ENCODE peak calls at places on chromosome 1, in nine cellular contexts. U is IMR-90; Q is adrenal gland; R is esophagus muscularis mucosa; Y is tibial nerve; H is CD4-positive, alpha-beta T cell; C is mammary epithelial cell; A is dorsolateral prefrontal cortex; S is breast epithelium. Z is an unnamed sample.

GRCh38 chr1:197920345-197921117 is 3.4 kb downstream of the LHX9 start:
- DNase-seq in U (no peak), Q (no peak), R (no peak), Y (no peak), H (no peak), C (no peak), A (no peak), S (no peak), Z (no peak)

GRCh38 chr1:206455681-206456344 is 14.5 kb upstream of the IKBKE start:
- DNase-seq in U (no peak), Q (no peak), R (no peak), Y (peak), H (no peak), C (no peak), A (no peak), S (no peak), Z (no peak)

GRCh38 chr1:239635276-239635675 is 248.9 kb downstream of the CHRM3 start:
- DNase-seq in U (no peak), Q (no peak), R (no peak), Y (no peak), H (no peak), C (no peak), A (no peak), S (peak), Z (no peak)

GRCh38 chr1:162916407-162916806 is 55.4 kb upstream of the CCDC190 start:
- DNase-seq in U (peak), Q (no peak), R (no peak), Y (no peak), H (no peak), C (peak), A (no peak), S (no peak), Z (no peak)

GRCh38 chr1:192807968-192808587 is 761 bp upstream of the RGS2 start:
- DNase-seq in U (peak), Q (no peak), R (no peak), Y (no peak), H (no peak), C (peak), A (no peak), S (no peak), Z (no peak)

GRCh38 chr1:79981483-79981882 is 975.0 kb upstream of the ADGRL4 start:
- DNase-seq in U (no peak), Q (no peak), R (no peak), Y (no peak), H (no peak), C (no peak), A (no peak), S (no peak), Z (no peak)

GRCh38 chr1:211742272-211742671 is 66.9 kb upstream of the NEK2 start:
- DNase-seq in U (no peak), Q (no peak), R (no peak), Y (no peak), H (no peak), C (no peak), A (no peak), S (no peak), Z (no peak)

GRCh38 chr1:34984435-34985062 is 598 bp downstream of the TMEM35B start:
- DNase-seq in U (peak), Q (peak), R (no peak), Y (peak), H (no peak), C (peak), A (no peak), S (no peak), Z (peak)

GRCh38 chr1:180168786-180169640 is 14.3 kb downstream of the QSOX1 start:
- DNase-seq in U (peak), Q (peak), R (no peak), Y (no peak), H (peak), C (no peak), A (no peak), S (no peak), Z (no peak)

GRCh38 chr1:166999090-166999489 is 10.0 kb downstream of the MAEL start:
- DNase-seq in U (peak), Q (no peak), R (no peak), Y (no peak), H (no peak), C (no peak), A (no peak), S (no peak), Z (no peak)

GRCh38 chr1:12052008-12052573 is 11.0 kb upstream of the TNFRSF8 start:
- DNase-seq in U (peak), Q (peak), R (no peak), Y (peak), H (no peak), C (peak), A (no peak), S (no peak), Z (no peak)

GRCh38 chr1:151841141-151841540 is 1.5 kb upstream of the C2CD4D start:
- DNase-seq in U (peak), Q (no peak), R (no peak), Y (no peak), H (no peak), C (peak), A (no peak), S (no peak), Z (no peak)

GRCh38 chr1:43936470-43937151 is 3.0 kb downstream of the ARTN start:
- DNase-seq in U (peak), Q (no peak), R (no peak), Y (no peak), H (no peak), C (peak), A (no peak), S (no peak), Z (peak)

GRCh38 chr1:15736035-15736665 is at the start of gene SLC25A34:
- DNase-seq in U (no peak), Q (peak), R (no peak), Y (no peak), H (no peak), C (no peak), A (no peak), S (no peak), Z (no peak)

GRCh38 chr1:44733365-44733764 is 2.4 kb upstream of the RNU5D-1 start:
- DNase-seq in U (peak), Q (no peak), R (no peak), Y (peak), H (no peak), C (peak), A (no peak), S (no peak), Z (no peak)

GRCh38 chr1:83641206-83641658 is 357.7 kb downstream of the TTLL7 start:
- DNase-seq in U (no peak), Q (peak), R (no peak), Y (peak), H (no peak), C (peak), A (no peak), S (no peak), Z (no peak)

GRCh38 chr1:182229907-182230522 is 161.6 kb downstream of the GLUL start:
- DNase-seq in U (no peak), Q (no peak), R (no peak), Y (no peak), H (no peak), C (no peak), A (no peak), S (no peak), Z (no peak)

GRCh38 chr1:38852780-38853179 is 6.8 kb downstream of the RRAGC start:
- DNase-seq in U (no peak), Q (no peak), R (no peak), Y (no peak), H (no peak), C (no peak), A (no peak), S (no peak), Z (no peak)

GRCh38 chr1:97920275-97920831 is 481 bp downstream of the DPYD start:
- DNase-seq in U (peak), Q (no peak), R (no peak), Y (no peak), H (no peak), C (peak), A (no peak), S (no peak), Z (peak)

GRCh38 chr1:201530741-201531521 is 8.0 kb upstream of the NAV1 start:
- DNase-seq in U (peak), Q (peak), R (peak), Y (peak), H (no peak), C (peak), A (peak), S (peak), Z (no peak)

GRCh38 chr1:74356493-74356892 is 121.3 kb downstream of the TNNI3K start:
- DNase-seq in U (peak), Q (no peak), R (no peak), Y (no peak), H (no peak), C (no peak), A (no peak), S (no peak), Z (no peak)

GRCh38 chr1:71365451-71365850 is 284.6 kb upstream of the ZRANB2 start:
- DNase-seq in U (peak), Q (no peak), R (no peak), Y (no peak), H (no peak), C (no peak), A (no peak), S (no peak), Z (no peak)

GRCh38 chr1:94329986-94330385 is 88.2 kb upstream of the ABCD3 start:
- DNase-seq in U (peak), Q (no peak), R (no peak), Y (no peak), H (no peak), C (no peak), A (no peak), S (no peak), Z (no peak)

GRCh38 chr1:223153177-223154119 is 10.4 kb upstream of the TLR5 start:
- DNase-seq in U (peak), Q (no peak), R (no peak), Y (no peak), H (no peak), C (no peak), A (no peak), S (no peak), Z (peak)

GRCh38 chr1:176843352-176844297 is 320.9 kb downstream of the ASTN1 start:
- DNase-seq in U (peak), Q (peak), R (no peak), Y (peak), H (no peak), C (peak), A (no peak), S (no peak), Z (no peak)

GRCh38 chr1:234408757-234409156 is 35.5 kb downstream of the COA6 start:
- DNase-seq in U (no peak), Q (no peak), R (peak), Y (no peak), H (peak), C (no peak), A (no peak), S (no peak), Z (no peak)

GRCh38 chr1:170533331-170533730 is 1.4 kb downstream of the GORAB start:
- DNase-seq in U (peak), Q (no peak), R (no peak), Y (no peak), H (no peak), C (no peak), A (no peak), S (no peak), Z (peak)

GRCh38 chr1:238176441-238176840 is 285.7 kb upstream of the ZP4 start:
- DNase-seq in U (no peak), Q (no peak), R (no peak), Y (no peak), H (no peak), C (no peak), A (no peak), S (no peak), Z (no peak)

GRCh38 chr1:44327679-44328491 is 27.2 kb downstream of the ERI3 start:
- DNase-seq in U (peak), Q (peak), R (peak), Y (peak), H (no peak), C (peak), A (no peak), S (peak), Z (no peak)

GRCh38 chr1:7470904-7471638 is 300.0 kb upstream of the VAMP3 start:
- DNase-seq in U (peak), Q (peak), R (peak), Y (peak), H (no peak), C (peak), A (no peak), S (peak), Z (no peak)

DNA sequence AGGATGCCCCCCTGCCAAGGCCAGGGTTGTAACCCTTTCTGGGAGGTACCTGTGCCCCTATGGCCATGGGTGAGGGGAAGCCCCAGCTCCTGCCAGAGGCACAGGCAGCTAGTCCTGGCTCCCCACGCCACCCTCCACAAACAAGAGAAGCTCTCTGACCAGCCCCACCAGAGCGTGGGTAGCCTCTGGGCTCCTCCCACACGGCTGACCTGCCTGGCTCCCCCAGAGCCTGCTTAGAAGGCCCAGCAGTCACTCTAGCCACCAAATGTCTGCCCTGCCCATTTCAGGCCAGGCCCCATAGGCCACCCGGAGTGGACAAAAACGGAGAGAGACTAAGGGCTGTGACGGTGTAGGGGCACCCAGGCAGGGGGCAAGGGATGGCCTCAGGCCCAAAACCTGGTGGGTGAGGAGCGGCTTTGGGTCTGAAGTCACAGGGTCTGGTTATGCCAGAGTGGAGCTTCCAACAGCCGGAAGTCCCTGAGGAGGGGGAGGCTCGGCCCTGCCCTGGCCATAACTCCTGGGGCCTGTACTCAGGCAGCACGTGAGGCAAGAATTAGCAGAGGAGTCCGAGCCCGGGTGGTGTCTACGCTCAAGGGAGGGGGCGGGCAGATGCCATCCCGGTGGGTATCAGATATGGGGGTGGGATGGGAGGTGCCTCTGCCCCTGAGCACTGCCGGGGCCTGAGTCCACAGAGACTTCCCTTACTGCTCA is 155.4 kb downstream of the CASZ1 start:
- DNase-seq in U (no peak), Q (no peak), R (no peak), Y (no peak), H (no peak), C (no peak), A (no peak), S (no peak), Z (no peak)
- H3K27ac ChIP-seq in U (no peak), Q (no peak), R (peak), Y (no peak), H (no peak), C (no peak), A (no peak), S (peak), Z (no peak)

GRCh38 chr1:86753700-86754099 is 49.3 kb downstream of the SH3GLB1 start:
- DNase-seq in U (peak), Q (no peak), R (no peak), Y (no peak), H (no peak), C (peak), A (no peak), S (no peak), Z (no peak)
- TF ChIP-seq CTCF in U (no peak), Q (no peak), R (no peak), Y (no peak), H (no peak), C (peak), A (no peak), S (no peak), Z (no peak)

GRCh38 chr1:160098852-160099647 is 631 bp upstream of the IGSF8 start:
- DNase-seq in U (peak), Q (peak), R (peak), Y (peak), H (peak), C (peak), A (peak), S (peak), Z (peak)
- H3K27ac ChIP-seq in U (peak), Q (peak), R (peak), Y (peak), H (peak), C (no peak), A (peak), S (peak), Z (peak)

GRCh38 chr1:26853600-26853999 is 9.3 kb upstream of the SFN start:
- DNase-seq in U (no peak), Q (no peak), R (no peak), Y (no peak), H (no peak), C (peak), A (no peak), S (no peak), Z (no peak)

GRCh38 chr1:26852701-26853100 is 10.2 kb upstream of the SFN start:
- DNase-seq in U (no peak), Q (no peak), R (no peak), Y (no peak), H (no peak), C (no peak), A (no peak), S (no peak), Z (no peak)

GRCh38 chr1:26848947-26849774 is 13.8 kb upstream of the SFN start:
- DNase-seq in U (peak), Q (peak), R (no peak), Y (no peak), H (no peak), C (peak), A (no peak), S (no peak), Z (no peak)

GRCh38 chr1:26853156-26853555 is 9.8 kb upstream of the SFN start:
- DNase-seq in U (peak), Q (peak), R (peak), Y (peak), H (peak), C (peak), A (peak), S (peak), Z (peak)

DNA sequence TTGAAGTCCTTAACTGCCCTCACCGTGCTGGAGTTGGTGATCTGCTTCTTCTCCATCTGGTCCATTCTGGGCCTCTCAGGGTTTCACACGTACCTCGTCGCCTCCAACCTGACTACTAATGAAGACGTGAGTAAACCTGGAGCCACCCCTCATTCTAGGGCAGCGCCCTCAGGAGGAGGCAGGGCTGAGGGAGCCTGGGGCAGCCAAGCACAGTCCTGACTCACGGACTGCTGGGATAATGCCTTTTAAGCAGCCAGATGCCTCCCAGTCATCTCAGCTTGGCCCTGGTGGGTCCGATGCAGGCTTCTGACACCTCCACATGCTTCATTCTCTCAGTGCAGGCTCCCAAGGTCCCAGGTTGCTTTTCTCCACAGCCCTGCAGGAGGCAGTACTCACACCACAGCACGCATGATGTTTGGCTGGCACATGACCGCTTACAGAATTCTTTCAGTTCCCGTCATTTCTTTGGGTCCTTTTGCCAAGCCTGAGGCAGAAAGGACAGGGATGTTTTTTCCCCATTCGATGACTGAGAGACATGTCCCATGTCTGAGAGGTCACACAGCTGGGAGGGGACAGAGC is 11.8 kb upstream of the SFN start:
- DNase-seq in U (no peak), Q (no peak), R (no peak), Y (no peak), H (no peak), C (no peak), A (no peak), S (no peak), Z (no peak)
- TF ChIP-seq CTCF in U (no peak), Q (no peak), R (no peak), Y (no peak), H (no peak), C (peak), A (no peak), S (no peak), Z (no peak)

GRCh38 chr1:32223683-32224082 is 1.5 kb downstream of the EIF3I start:
- DNase-seq in U (no peak), Q (no peak), R (no peak), Y (no peak), H (no peak), C (no peak), A (no peak), S (no peak), Z (no peak)
- H3K27ac ChIP-seq in U (no peak), Q (no peak), R (peak), Y (peak), H (no peak), C (no peak), A (peak), S (peak), Z (no peak)

GRCh38 chr1:47919113-47919833 is 77.9 kb downstream of the TRABD2B start:
- DNase-seq in U (no peak), Q (no peak), R (no peak), Y (no peak), H (no peak), C (no peak), A (no peak), S (no peak), Z (no peak)
- TF ChIP-seq CTCF in U (no peak), Q (no peak), R (no peak), Y (no peak), H (no peak), C (no peak), A (no peak), S (no peak), Z (no peak)

DNA sequence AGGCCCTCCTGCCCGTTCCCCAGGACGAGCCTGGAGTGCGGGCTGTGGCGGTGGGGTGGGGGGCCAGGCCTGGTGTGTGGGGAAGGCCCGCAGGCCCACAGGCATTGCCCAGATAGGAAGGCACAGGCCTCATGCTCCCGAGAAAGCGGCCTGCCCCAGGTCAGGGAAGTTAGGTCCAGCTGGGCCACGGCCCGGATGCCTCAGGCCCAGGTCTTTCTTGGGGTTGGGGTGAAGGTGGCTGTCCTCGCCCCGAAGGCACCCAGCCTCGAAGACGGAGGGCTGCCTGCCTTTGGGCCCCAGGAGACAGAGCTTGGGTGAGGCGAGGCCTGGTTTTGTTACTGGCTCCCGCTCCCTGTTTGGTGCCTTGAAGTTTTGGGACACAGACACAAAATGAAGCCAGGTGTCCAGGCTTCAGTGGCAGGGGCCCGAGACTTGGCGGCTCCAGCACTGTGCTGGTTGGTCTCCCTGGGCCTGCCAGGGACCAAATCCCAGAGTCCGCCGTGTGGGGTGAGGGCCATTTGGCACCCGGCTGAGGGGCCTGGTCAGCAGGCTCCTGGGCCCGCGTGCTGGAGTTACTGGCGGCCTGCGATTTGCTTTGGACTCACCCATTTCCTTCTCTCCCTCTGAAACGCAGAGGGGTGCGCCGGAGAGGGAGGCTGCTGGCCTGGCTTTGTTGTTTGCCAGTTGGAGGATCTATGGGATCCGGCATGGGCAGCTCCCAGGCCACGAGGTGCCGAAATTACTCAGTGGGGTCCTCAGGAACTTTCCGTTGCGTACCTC is 2.0 kb downstream of the SKI start:
- DNase-seq in U (peak), Q (peak), R (no peak), Y (no peak), H (no peak), C (peak), A (peak), S (no peak), Z (no peak)
- H3K27ac ChIP-seq in U (peak), Q (no peak), R (peak), Y (peak), H (peak), C (peak), A (peak), S (peak), Z (peak)

DNA sequence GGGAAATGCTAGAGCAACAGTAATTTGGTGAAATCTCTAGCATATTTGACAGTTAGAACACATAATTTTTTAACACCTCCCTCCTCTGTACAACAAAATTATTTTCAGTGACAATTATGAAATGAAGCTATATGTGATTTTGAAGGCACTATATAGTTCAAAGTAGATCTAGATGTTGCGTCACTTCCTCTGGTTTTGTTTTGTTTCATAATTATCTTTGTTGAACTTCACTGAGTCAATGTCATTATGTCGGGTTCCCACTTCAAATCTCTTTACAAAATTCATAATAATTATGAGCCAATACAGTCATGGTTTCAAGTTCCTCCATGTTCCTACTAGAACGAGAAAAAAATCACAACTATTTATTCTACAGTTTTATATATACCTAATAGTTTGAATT is 254.8 kb upstream of the PLXNA2 start:
- DNase-seq in U (no peak), Q (no peak), R (no peak), Y (no peak), H (no peak), C (no peak), A (no peak), S (no peak), Z (no peak)
- TF ChIP-seq CTCF in U (no peak), Q (no peak), R (no peak), Y (no peak), H (no peak), C (no peak), A (no peak), S (no peak), Z (no peak)